ENCODE peak calls at places on chromosomes 2 and 18, in five cellular contexts. One of them, this sample, is unnamed.

GRCh38 chr2:9244985-9245544 is 38.5 kb downstream of the ASAP2 start:
- DNase-seq in brain microvascular endothelial cell: no peak
- DNase-seq in H1: no peak
- DNase-seq in right lobe of liver: no peak
- DNase-seq in WERI-Rb-1: no peak
- DNase-seq in this sample: no peak

GRCh38 chr2:9812945-9813311 is 30.3 kb upstream of the TAF1B start:
- DNase-seq in H1: no peak
- DNase-seq in brain microvascular endothelial cell: no peak
- DNase-seq in right lobe of liver: no peak
- DNase-seq in WERI-Rb-1: no peak
- DNase-seq in this sample: no peak

GRCh38 chr2:241136191-241136590 is 13.1 kb downstream of the PASK start:
- DNase-seq in brain microvascular endothelial cell: no peak
- DNase-seq in right lobe of liver: no peak
- DNase-seq in WERI-Rb-1: no peak
- DNase-seq in H1: no peak
- DNase-seq in this sample: no peak

GRCh38 chr18:75864816-75865215 is 437.3 kb upstream of the SMIM21 start:
- DNase-seq in H1: no peak
- DNase-seq in right lobe of liver: no peak
- DNase-seq in WERI-Rb-1: no peak
- DNase-seq in brain microvascular endothelial cell: no peak
- DNase-seq in this sample: no peak

GRCh38 chr2:226478121-226478809 is 321.4 kb downstream of the IRS1 start:
- DNase-seq in WERI-Rb-1: no peak
- DNase-seq in H1: no peak
- DNase-seq in right lobe of liver: peak; percentile 47
- DNase-seq in brain microvascular endothelial cell: peak; percentile 92
- DNase-seq in this sample: no peak

GRCh38 chr18:68121308-68121707 is 593.6 kb downstream of the TMX3 start:
- DNase-seq in WERI-Rb-1: no peak
- DNase-seq in H1: no peak
- DNase-seq in right lobe of liver: no peak
- DNase-seq in brain microvascular endothelial cell: no peak
- DNase-seq in this sample: no peak

GRCh38 chr2:206250041-206250897 is 24.2 kb upstream of the ZDBF2 start:
- DNase-seq in brain microvascular endothelial cell: no peak
- DNase-seq in H1: peak; percentile 65
- DNase-seq in right lobe of liver: no peak
- DNase-seq in WERI-Rb-1: no peak
- DNase-seq in this sample: no peak

GRCh38 chr2:165927353-165927752 is 26.2 kb downstream of the TTC21B start:
- DNase-seq in right lobe of liver: no peak
- DNase-seq in WERI-Rb-1: no peak
- DNase-seq in H1: no peak
- DNase-seq in brain microvascular endothelial cell: no peak
- DNase-seq in this sample: no peak

GRCh38 chr2:3914243-3914642 is 210.9 kb downstream of the DCDC2C start:
- DNase-seq in brain microvascular endothelial cell: no peak
- DNase-seq in right lobe of liver: no peak
- DNase-seq in WERI-Rb-1: no peak
- DNase-seq in H1: no peak
- DNase-seq in this sample: no peak

GRCh38 chr2:38174646-38175096 is 98.7 kb upstream of the CYP1B1 start:
- DNase-seq in WERI-Rb-1: no peak
- DNase-seq in brain microvascular endothelial cell: peak; percentile 74
- DNase-seq in H1: no peak
- DNase-seq in right lobe of liver: no peak
- DNase-seq in this sample: peak; percentile 92

GRCh38 chr2:133836691-133837090 is 268.4 kb upstream of the NCKAP5 start:
- DNase-seq in H1: no peak
- DNase-seq in right lobe of liver: no peak
- DNase-seq in brain microvascular endothelial cell: no peak
- DNase-seq in WERI-Rb-1: no peak
- DNase-seq in this sample: no peak

GRCh38 chr18:70982292-70982691 is 693.4 kb downstream of the SOCS6 start:
- DNase-seq in H1: no peak
- DNase-seq in brain microvascular endothelial cell: no peak
- DNase-seq in right lobe of liver: no peak
- DNase-seq in WERI-Rb-1: no peak
- DNase-seq in this sample: no peak

GRCh38 chr18:75334869-75335268 is 92.6 kb downstream of the SMIM21 start:
- DNase-seq in brain microvascular endothelial cell: no peak
- DNase-seq in right lobe of liver: no peak
- DNase-seq in WERI-Rb-1: no peak
- DNase-seq in H1: no peak
- DNase-seq in this sample: no peak

GRCh38 chr2:1307670-1308069 is 105.6 kb upstream of the TPO start:
- DNase-seq in WERI-Rb-1: no peak
- DNase-seq in H1: no peak
- DNase-seq in right lobe of liver: no peak
- DNase-seq in brain microvascular endothelial cell: no peak
- DNase-seq in this sample: no peak

GRCh38 chr2:1306687-1307516 is 106.4 kb upstream of the TPO start:
- DNase-seq in brain microvascular endothelial cell: no peak
- DNase-seq in H1: peak; percentile 29
- DNase-seq in right lobe of liver: no peak
- DNase-seq in WERI-Rb-1: no peak
- DNase-seq in this sample: no peak

GRCh38 chr2:1310866-1311265 is 102.4 kb upstream of the TPO start:
- DNase-seq in right lobe of liver: no peak
- DNase-seq in WERI-Rb-1: no peak
- DNase-seq in brain microvascular endothelial cell: no peak
- DNase-seq in H1: no peak
- DNase-seq in this sample: no peak

GRCh38 chr2:1310202-1310601 is 103.1 kb upstream of the TPO start:
- DNase-seq in WERI-Rb-1: no peak
- DNase-seq in brain microvascular endothelial cell: no peak
- DNase-seq in right lobe of liver: no peak
- DNase-seq in H1: no peak
- DNase-seq in this sample: no peak

DNA sequence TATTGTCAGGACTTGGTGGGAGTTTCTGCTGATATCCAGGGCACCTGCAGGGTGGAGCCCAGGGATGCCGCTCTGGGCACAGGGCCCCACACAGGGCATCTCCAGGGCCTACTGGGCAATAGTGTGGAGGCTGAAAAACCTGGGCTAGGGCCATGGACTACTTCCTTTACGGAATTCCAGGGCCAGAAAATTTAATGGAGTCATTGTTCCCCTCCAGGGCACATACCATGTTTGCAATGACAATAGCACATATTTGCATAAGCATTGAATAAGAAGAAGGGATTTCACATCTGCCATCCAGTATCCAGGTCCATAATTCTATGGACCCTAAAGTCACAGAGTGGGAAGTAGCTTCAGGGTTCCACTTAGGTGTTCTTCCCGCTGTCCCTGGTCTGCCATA is 103.8 kb upstream of the TPO start:
- DNase-seq in H1: no peak
- DNase-seq in brain microvascular endothelial cell: no peak
- DNase-seq in right lobe of liver: no peak
- DNase-seq in WERI-Rb-1: no peak
- DNase-seq in this sample: no peak
- H3K27ac ChIP-seq in H1: no peak overlapping the region
- H3K27ac ChIP-seq in brain microvascular endothelial cell: no peak overlapping the region
- H3K27ac ChIP-seq in right lobe of liver: no peak overlapping the region
- H3K27ac ChIP-seq in WERI-Rb-1: no peak overlapping the region
- H3K27ac ChIP-seq in this sample: no peak overlapping the region

GRCh38 chr18:8139971-8140406 is 469.2 kb upstream of the RAB12 start:
- DNase-seq in right lobe of liver: no peak
- DNase-seq in WERI-Rb-1: no peak
- DNase-seq in brain microvascular endothelial cell: no peak
- DNase-seq in H1: no peak
- DNase-seq in this sample: no peak
- H3K27ac ChIP-seq in right lobe of liver: no peak overlapping the region
- H3K27ac ChIP-seq in WERI-Rb-1: no peak overlapping the region
- H3K27ac ChIP-seq in brain microvascular endothelial cell: peak overlapping the region; percentile 72
- H3K27ac ChIP-seq in H1: no peak overlapping the region
- H3K27ac ChIP-seq in this sample: no peak overlapping the region

GRCh38 chr2:62477573-62477972 is 28.4 kb downstream of the TMEM17 start:
- DNase-seq in H1: no peak
- DNase-seq in right lobe of liver: no peak
- DNase-seq in brain microvascular endothelial cell: no peak
- DNase-seq in WERI-Rb-1: no peak
- DNase-seq in this sample: no peak
- H3K27ac ChIP-seq in H1: no peak overlapping the region
- H3K27ac ChIP-seq in right lobe of liver: peak overlapping the region; percentile 58
- H3K27ac ChIP-seq in brain microvascular endothelial cell: no peak overlapping the region
- H3K27ac ChIP-seq in WERI-Rb-1: no peak overlapping the region
- H3K27ac ChIP-seq in this sample: peak overlapping the region; percentile 81

GRCh38 chr18:55475467-55475866 is 112.5 kb downstream of the TCF4 start:
- DNase-seq in WERI-Rb-1: no peak
- DNase-seq in right lobe of liver: no peak
- DNase-seq in brain microvascular endothelial cell: no peak
- DNase-seq in H1: no peak
- DNase-seq in this sample: no peak

GRCh38 chr18:55473534-55473933 is 114.5 kb downstream of the TCF4 start:
- DNase-seq in brain microvascular endothelial cell: no peak
- DNase-seq in WERI-Rb-1: no peak
- DNase-seq in H1: no peak
- DNase-seq in right lobe of liver: no peak
- DNase-seq in this sample: no peak

GRCh38 chr18:55478301-55478660 is 109.7 kb downstream of the TCF4 start:
- DNase-seq in right lobe of liver: no peak
- DNase-seq in WERI-Rb-1: no peak
- DNase-seq in H1: no peak
- DNase-seq in brain microvascular endothelial cell: no peak
- DNase-seq in this sample: no peak

GRCh38 chr18:55477537-55478300 is 110.3 kb downstream of the TCF4 start:
- DNase-seq in brain microvascular endothelial cell: no peak
- DNase-seq in right lobe of liver: peak; percentile 27
- DNase-seq in WERI-Rb-1: no peak
- DNase-seq in H1: no peak
- DNase-seq in this sample: no peak

DNA sequence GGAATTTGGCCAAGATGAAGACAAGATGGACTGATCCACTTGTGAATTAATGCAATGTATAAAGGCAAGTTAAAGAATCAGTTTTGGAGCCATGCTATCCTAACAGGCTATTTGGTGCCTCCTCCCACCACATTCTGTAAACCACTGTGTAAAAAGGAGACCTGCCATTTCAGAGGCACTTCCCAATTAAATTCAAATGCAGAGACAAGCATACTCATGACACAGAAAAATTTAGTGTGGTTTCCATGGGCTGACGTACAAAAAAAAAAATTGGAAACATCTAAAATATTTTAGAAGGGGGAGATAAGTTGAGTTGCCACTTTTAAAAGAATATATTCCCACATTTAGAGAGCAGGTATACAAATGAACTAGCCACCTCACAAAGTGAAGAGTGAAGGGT is 112.1 kb downstream of the TCF4 start:
- DNase-seq in WERI-Rb-1: no peak
- DNase-seq in brain microvascular endothelial cell: no peak
- DNase-seq in right lobe of liver: no peak
- DNase-seq in H1: no peak
- DNase-seq in this sample: no peak
- H3K27ac ChIP-seq in WERI-Rb-1: no peak overlapping the region
- H3K27ac ChIP-seq in brain microvascular endothelial cell: no peak overlapping the region
- H3K27ac ChIP-seq in right lobe of liver: no peak overlapping the region
- H3K27ac ChIP-seq in H1: no peak overlapping the region
- H3K27ac ChIP-seq in this sample: no peak overlapping the region

DNA sequence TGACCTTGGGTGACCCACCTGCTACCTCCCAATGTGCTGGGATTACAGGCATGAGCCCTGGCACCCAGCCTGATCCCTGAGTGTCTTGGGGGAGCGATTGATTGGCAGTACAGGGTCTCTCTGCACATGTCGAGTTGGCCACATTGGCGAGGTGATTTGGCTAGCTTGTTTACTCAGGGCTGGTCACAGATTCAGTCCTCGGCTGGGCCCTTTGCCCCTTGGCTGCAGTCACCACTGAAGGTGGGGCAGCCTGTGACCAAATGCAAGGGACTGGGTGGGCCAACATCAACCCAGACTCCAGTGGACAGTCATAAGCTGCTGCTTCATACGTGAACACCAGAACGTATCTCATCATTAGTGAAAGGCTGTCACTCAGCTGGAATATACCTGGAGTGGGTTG is 114.9 kb downstream of the ZNF532 start:
- DNase-seq in WERI-Rb-1: no peak
- DNase-seq in brain microvascular endothelial cell: no peak
- DNase-seq in right lobe of liver: peak; percentile 31
- DNase-seq in H1: peak; percentile 36
- DNase-seq in this sample: no peak
- H3K27ac ChIP-seq in WERI-Rb-1: no peak overlapping the region
- H3K27ac ChIP-seq in brain microvascular endothelial cell: no peak overlapping the region
- H3K27ac ChIP-seq in right lobe of liver: no peak overlapping the region
- H3K27ac ChIP-seq in H1: no peak overlapping the region
- H3K27ac ChIP-seq in this sample: no peak overlapping the region

This sample was measured in epithelial cell of prostate.